ENCODE peak calls at places on chromosome 18, in five cellular contexts. W is uterus, Y is HFF-Myc, U is hippocampal formation, D is NCI-H748 treated with DMSO at 0.1 percent for 48 hours. A is an unnamed sample.

GRCh38 chr18:79241755-79242154 is 154.0 kb upstream of the NFATC1 start:
- DNase-seq in W (no peak), Y (no peak), U (no peak), D (peak), A (no peak)

GRCh38 chr18:11518788-11519685 is 90.4 kb upstream of the SLC35G4 start:
- DNase-seq in W (no peak), Y (no peak), U (peak), D (peak), A (no peak)

GRCh38 chr18:63155169-63155852 is 164.3 kb downstream of the BCL2 start:
- DNase-seq in W (no peak), Y (no peak), U (peak), D (peak), A (peak)

GRCh38 chr18:354003-354402 is 86.2 kb upstream of the THOC1 start:
- DNase-seq in W (no peak), Y (no peak), U (no peak), D (no peak), A (no peak)

GRCh38 chr18:51133580-51134160 is 63.8 kb downstream of the MEX3C start:
- DNase-seq in W (no peak), Y (no peak), U (no peak), D (no peak), A (no peak)

GRCh38 chr18:48003426-48004349 is 73.2 kb upstream of the SMAD2 start:
- DNase-seq in W (no peak), Y (peak), U (no peak), D (no peak), A (no peak)

GRCh38 chr18:76697441-76697901 is 124.9 kb upstream of the ZNF236 start:
- DNase-seq in W (no peak), Y (no peak), U (no peak), D (peak), A (peak)

GRCh38 chr18:3874593-3874992 is 424.6 kb downstream of the TGIF1 start:
- DNase-seq in W (no peak), Y (no peak), U (no peak), D (no peak), A (no peak)

GRCh38 chr18:22691988-22692710 is 241.0 kb upstream of the RBBP8 start:
- DNase-seq in W (no peak), Y (peak), U (no peak), D (no peak), A (no peak)

GRCh38 chr18:36297419-36298112 is at the start of gene FHOD3:
- DNase-seq in W (peak), Y (no peak), U (peak), D (peak), A (peak)

GRCh38 chr18:36769172-36769571 is 59.6 kb downstream of the TPGS2 start:
- DNase-seq in W (no peak), Y (no peak), U (no peak), D (no peak), A (no peak)

A was measured in NCI-H2227 treated with DMSO at 0.1 percent for 48 hours.